ENCODE peak calls at places on chromosome 13, in seven cellular contexts. F is psoas muscle; P is CD4-positive, CD25-positive, alpha-beta regulatory T cell; M is brain microvascular endothelial cell; J is mesenchymal stem cell; V is Peyer's patch; X is GM12878. O is an unnamed sample.

GRCh38 chr13:30869491-30869890 is 36.6 kb upstream of the MEDAG start:
- DNase-seq in M (no peak), P (no peak), J (no peak), X (no peak), F (no peak), V (no peak), O (no peak)

GRCh38 chr13:23817136-23817535 is 72.1 kb downstream of the MIPEP start:
- DNase-seq in F (no peak), P (no peak), V (no peak), M (no peak), X (no peak), J (no peak), O (no peak)

GRCh38 chr13:104171132-104171531 is 1104.9 kb upstream of the SLC10A2 start:
- DNase-seq in P (no peak), F (no peak), M (no peak), V (no peak), X (no peak), J (no peak), O (no peak)

GRCh38 chr13:46166221-46166584 is 15.8 kb downstream of the LCP1 start:
- DNase-seq in F (no peak), J (no peak), M (no peak), V (no peak), P (no peak), X (no peak), O (no peak)

GRCh38 chr13:113162783-113163685 is 4.6 kb downstream of the PROZ start:
- DNase-seq in P (no peak), J (no peak), X (no peak), V (no peak), M (no peak), F (no peak), O (no peak)

GRCh38 chr13:44842158-44842557 is 147.1 kb downstream of the NUFIP1 start:
- DNase-seq in X (no peak), V (no peak), J (peak; percentile 79), P (no peak), F (no peak), M (no peak), O (no peak)

GRCh38 chr13:102779426-102780159 is 6.0 kb upstream of the TEX30 start:
- DNase-seq in X (no peak), F (no peak), J (no peak), P (no peak), V (no peak), M (no peak), O (no peak)

GRCh38 chr13:97211357-97211756 is 10.8 kb upstream of the MBNL2 start:
- DNase-seq in J (no peak), P (no peak), X (no peak), M (no peak), V (no peak), F (no peak), O (no peak)

GRCh38 chr13:26310470-26310869 is 56.5 kb downstream of the CDK8 start:
- DNase-seq in P (no peak), M (no peak), V (no peak), F (no peak), J (no peak), X (no peak), O (no peak)

DNA sequence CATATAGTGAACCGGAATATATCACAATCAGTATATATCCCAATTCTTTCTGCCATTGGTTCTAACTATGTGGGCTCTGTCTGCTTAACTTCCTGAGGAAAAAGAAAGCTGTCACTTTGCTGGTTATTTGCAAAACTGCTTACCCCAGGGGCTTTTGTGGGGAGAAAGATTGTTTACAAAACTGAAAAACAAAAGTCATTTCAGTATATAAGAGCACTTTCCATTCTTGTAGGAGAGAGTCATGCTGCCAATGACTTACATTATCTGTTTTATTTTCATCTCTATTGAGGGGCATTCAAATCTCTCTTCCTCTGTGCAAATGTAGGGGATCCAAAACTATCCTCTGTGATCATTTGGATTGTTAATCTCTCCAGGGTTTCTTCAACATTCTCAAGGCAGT is 3.2 kb upstream of the HS6ST3 start:
- DNase-seq in M (no peak), V (no peak), P (no peak), X (no peak), F (no peak), J (no peak), O (no peak)
- H3K27me3 ChIP-seq in M (peaks cover 46% of the 10 kb centered on the region), V (peaks cover 9% of the 10 kb centered on the region), P (peaks cover 17% of the 10 kb centered on the region), X (peaks cover 13% of the 10 kb centered on the region), F (peaks cover 6% of the 10 kb centered on the region), J (peaks cover 49% of the 10 kb centered on the region), O (peaks cover 6% of the 10 kb centered on the region)

DNA sequence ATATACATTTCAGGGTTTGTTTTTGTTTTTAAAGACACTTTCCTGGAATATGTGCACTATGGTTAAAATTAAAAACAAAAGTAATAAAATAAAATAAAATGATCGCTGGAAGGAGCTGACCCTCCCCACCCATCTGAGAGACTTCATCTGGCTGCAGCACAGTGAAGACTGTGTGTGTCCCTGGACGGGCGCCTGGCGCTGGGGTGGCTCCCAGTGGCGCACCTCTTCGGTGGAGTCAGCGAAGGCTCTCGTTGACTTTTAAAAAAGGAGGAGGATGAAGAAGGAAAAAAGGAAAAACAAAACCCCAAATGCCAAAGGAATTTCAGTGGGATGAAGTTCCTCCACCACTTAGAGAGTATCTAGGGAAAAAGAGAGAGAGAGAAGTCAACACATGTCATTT is 124.1 kb downstream of the STK24 start:
- DNase-seq in V (no peak), X (no peak), M (no peak), F (no peak), J (no peak), P (no peak), O (no peak)
- H3K36me3 ChIP-seq in V (peaks cover 82% of the 10 kb centered on the region), X (peaks cover 33% of the 10 kb centered on the region), M (peaks cover 35% of the 10 kb centered on the region), F (no peaks in the 10 kb centered on the region), J (peaks cover 69% of the 10 kb centered on the region), P (peaks cover 69% of the 10 kb centered on the region), O (peaks cover 61% of the 10 kb centered on the region)

DNA sequence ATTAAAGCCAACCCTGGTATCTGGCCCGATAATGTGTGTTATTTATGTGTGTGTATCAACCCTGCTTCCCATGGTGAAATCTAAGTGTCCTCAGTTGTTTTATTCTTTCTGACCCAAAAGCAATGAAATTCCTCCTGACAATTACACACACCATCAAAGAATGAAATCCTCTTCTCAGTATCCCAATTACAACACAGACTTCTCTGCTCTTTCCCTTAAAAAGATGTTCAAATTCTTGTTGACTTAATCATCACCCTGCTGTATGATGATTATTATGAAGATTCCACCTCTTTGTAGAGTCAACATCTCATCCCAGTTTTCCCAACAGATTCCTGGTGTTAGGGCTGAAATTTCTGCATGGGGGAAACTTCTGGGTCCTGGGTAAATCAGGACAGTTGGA is 8.9 kb upstream of the TRPC4 start:
- DNase-seq in F (no peak), X (no peak), J (peak; percentile 20), M (no peak), P (no peak), V (no peak), O (no peak)
- H3K27me3 ChIP-seq in F (no peaks in the 10 kb centered on the region), X (no peaks in the 10 kb centered on the region), J (no peaks in the 10 kb centered on the region), M (no peaks in the 10 kb centered on the region), P (no peaks in the 10 kb centered on the region), V (no peaks in the 10 kb centered on the region), O (no peaks in the 10 kb centered on the region)

GRCh38 chr13:114268344-114269280 is 12.8 kb upstream of the UPF3A start:
- DNase-seq in F (no peak), M (no peak), V (no peak), P (no peak), J (no peak), X (no peak), O (no peak)

GRCh38 chr13:114269281-114269770 is 12.1 kb upstream of the UPF3A start:
- DNase-seq in X (no peak), P (no peak), F (no peak), M (no peak), V (no peak), J (no peak), O (no peak)

GRCh38 chr13:114275309-114275708 is 6.1 kb upstream of the UPF3A start:
- DNase-seq in X (no peak), M (no peak), J (no peak), F (no peak), V (no peak), P (no peak), O (no peak)

DNA sequence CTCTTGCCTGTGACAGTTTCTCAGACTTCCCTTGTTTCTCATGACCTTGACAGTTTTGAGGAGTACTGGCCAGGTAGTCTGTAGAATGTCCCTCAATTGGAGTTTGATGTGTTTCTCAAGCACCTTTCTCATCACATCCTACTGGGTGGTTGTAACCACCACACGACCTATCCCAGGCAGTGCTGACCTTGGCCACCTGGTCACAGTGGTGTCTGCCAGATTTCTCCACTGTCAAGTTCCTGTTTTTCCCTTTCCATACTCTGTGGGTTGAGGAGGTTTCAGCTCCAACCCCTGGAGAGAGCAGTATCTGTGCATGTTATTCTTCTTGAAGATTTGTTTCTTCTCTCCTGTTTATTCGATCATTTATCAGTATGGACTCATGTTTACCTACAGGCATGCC is 8.4 kb upstream of the UPF3A start:
- DNase-seq in J (no peak), M (no peak), V (no peak), F (no peak), P (no peak), X (no peak), O (no peak)
- H3K36me3 ChIP-seq in J (peaks cover 83% of the 10 kb centered on the region), M (peaks cover 66% of the 10 kb centered on the region), V (peaks cover 52% of the 10 kb centered on the region), F (peaks cover 12% of the 10 kb centered on the region), P (peaks cover 29% of the 10 kb centered on the region), X (peaks cover 8% of the 10 kb centered on the region), O (peaks cover 10% of the 10 kb centered on the region)

DNA sequence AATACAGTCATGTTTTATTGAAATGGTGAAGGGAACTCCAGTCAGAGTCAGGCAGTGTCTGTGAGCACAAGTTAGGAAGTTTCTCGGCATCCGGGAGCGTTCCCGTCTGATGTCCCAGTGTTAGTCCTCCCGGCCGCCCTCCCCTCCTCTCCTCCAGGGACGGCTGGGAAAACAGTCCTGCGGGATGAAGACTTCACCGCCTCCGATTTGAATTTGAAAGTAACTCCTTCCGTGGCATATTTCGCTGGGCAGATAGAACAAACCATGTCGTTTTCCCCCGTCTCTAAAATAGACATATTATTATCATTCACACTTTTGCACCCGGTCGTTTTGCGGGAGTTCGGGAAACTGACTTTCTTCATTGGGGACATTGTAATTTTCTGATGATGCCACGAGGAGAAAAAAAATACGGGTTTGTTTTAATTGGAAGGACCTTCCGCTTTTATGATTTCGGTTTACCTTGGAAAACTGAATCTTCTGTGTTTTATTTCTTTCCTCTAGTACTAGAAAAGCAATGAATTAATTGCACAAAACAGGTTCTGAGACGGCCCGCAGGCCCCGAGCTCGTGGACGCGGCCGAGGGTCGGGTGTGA is 76.6 kb downstream of the ZIC5 start:
- DNase-seq in P (no peak), F (no peak), X (no peak), V (no peak), J (peak; percentile 11), M (no peak), O (no peak)
- H3K27me3 ChIP-seq in P (peaks cover 17% of the 10 kb centered on the region), F (peaks cover 7% of the 10 kb centered on the region), X (peaks cover 12% of the 10 kb centered on the region), V (peaks cover 15% of the 10 kb centered on the region), J (peaks cover 80% of the 10 kb centered on the region), M (peaks cover 7% of the 10 kb centered on the region), O (peaks cover 29% of the 10 kb centered on the region)

DNA sequence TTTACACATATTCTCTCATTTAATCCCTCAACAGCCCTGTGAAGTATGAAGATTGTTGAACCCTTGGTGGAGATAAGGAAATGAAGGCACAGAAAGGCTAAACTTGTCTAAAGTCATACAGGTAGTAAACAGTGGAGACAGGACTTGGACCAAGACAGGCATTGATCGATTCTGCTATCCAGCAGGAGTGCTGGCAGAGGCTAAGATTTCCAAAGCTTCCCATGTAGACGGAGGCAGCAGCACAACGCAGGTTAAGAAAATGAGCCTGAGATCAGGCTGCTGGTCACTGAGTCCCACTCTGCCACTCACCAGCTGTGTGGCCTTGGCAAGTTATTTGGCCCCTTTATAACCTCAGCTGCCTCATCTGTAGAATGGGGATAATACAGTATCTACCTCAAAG is 85.4 kb upstream of the SLC15A1 start:
- DNase-seq in M (no peak), X (no peak), V (no peak), J (no peak), P (no peak), F (no peak), O (no peak)
- H3K36me3 ChIP-seq in M (no peaks in the 10 kb centered on the region), X (no peaks in the 10 kb centered on the region), V (peaks cover 5% of the 10 kb centered on the region), J (no peaks in the 10 kb centered on the region), P (peaks cover 8% of the 10 kb centered on the region), F (no peaks in the 10 kb centered on the region), O (peaks cover 16% of the 10 kb centered on the region)

O was measured in effector memory CD4-positive, alpha-beta T cell.